ENCODE peak calls at places on chromosomes 6 and 20, in six cellular contexts. Y is effector memory CD4-positive, alpha-beta T cell; Z is lung; U is lower lobe of right lung; D is tibial artery; V is psoas muscle. S is an unnamed sample.

GRCh38 chr6:3363296-3364025 is 93.4 kb downstream of the SLC22A23 start:
- DNase-seq in Y (no peak), Z (peak), U (peak), D (no peak), V (no peak), S (no peak)

GRCh38 chr6:158718431-158719126 is 68.7 kb downstream of the SYTL3 start:
- DNase-seq in Y (no peak), Z (no peak), U (no peak), D (peak), V (no peak), S (peak)

GRCh38 chr20:54176610-54177009 is 2.8 kb upstream of the CYP24A1 start:
- DNase-seq in Y (no peak), Z (no peak), U (no peak), D (no peak), V (no peak), S (no peak)

GRCh38 chr6:157221049-157221816 is 102.1 kb downstream of the TMEM242 start:
- DNase-seq in Y (peak), Z (peak), U (peak), D (peak), V (peak), S (peak)

GRCh38 chr6:106546322-106547052 is 82.8 kb downstream of the RTN4IP1 start:
- DNase-seq in Y (no peak), Z (no peak), U (no peak), D (no peak), V (no peak), S (no peak)

GRCh38 chr6:93036835-93037234 is 382.5 kb downstream of the EPHA7 start:
- DNase-seq in Y (no peak), Z (no peak), U (no peak), D (no peak), V (no peak), S (no peak)

GRCh38 chr6:25582101-25582500 is 69.9 kb upstream of the SCGN start:
- DNase-seq in Y (no peak), Z (no peak), U (no peak), D (no peak), V (no peak), S (no peak)

GRCh38 chr20:37053230-37053950 is 42.4 kb downstream of the RBL1 start:
- DNase-seq in Y (no peak), Z (no peak), U (no peak), D (no peak), V (no peak), S (no peak)

GRCh38 chr6:112835078-112835477 is 487.9 kb downstream of the RFPL4B start:
- DNase-seq in Y (no peak), Z (no peak), U (no peak), D (no peak), V (no peak), S (no peak)

GRCh38 chr6:24273471-24273870 is 84.4 kb downstream of the DCDC2 start:
- DNase-seq in Y (no peak), Z (no peak), U (no peak), D (no peak), V (no peak), S (no peak)

GRCh38 chr20:4341804-4342560 is 326.6 kb upstream of the RNF24 start:
- DNase-seq in Y (no peak), Z (no peak), U (no peak), D (no peak), V (no peak), S (no peak)

GRCh38 chr20:50111120-50111828 is 1.7 kb downstream of the UBE2V1 start:
- DNase-seq in Y (no peak), Z (no peak), U (no peak), D (no peak), V (no peak), S (no peak)

GRCh38 chr6:2791124-2792050 is 26.2 kb downstream of the WRNIP1 start:
- DNase-seq in Y (no peak), Z (peak), U (peak), D (peak), V (peak), S (peak)

GRCh38 chr20:19588731-19589130 is 169.3 kb upstream of the RIN2 start:
- DNase-seq in Y (no peak), Z (no peak), U (no peak), D (no peak), V (no peak), S (no peak)

GRCh38 chr20:16699287-16699686 is 30.5 kb upstream of the SNRPB2 start:
- DNase-seq in Y (no peak), Z (no peak), U (no peak), D (no peak), V (no peak), S (no peak)

GRCh38 chr20:17803765-17804164 is 104.0 kb downstream of the BANF2 start:
- DNase-seq in Y (no peak), Z (no peak), U (no peak), D (peak), V (peak), S (no peak)

GRCh38 chr6:62103186-62103859 is 182.7 kb downstream of the KHDRBS2 start:
- DNase-seq in Y (no peak), Z (no peak), U (no peak), D (no peak), V (no peak), S (no peak)

GRCh38 chr6:15661815-15662245 is 998 bp downstream of the DTNBP1 start:
- DNase-seq in Y (no peak), Z (no peak), U (no peak), D (no peak), V (no peak), S (no peak)

GRCh38 chr20:4202441-4202840 is 187.1 kb upstream of the RNF24 start:
- DNase-seq in Y (no peak), Z (no peak), U (no peak), D (no peak), V (no peak), S (no peak)

GRCh38 chr20:40255368-40255767 is 433.7 kb downstream of the MAFB start:
- DNase-seq in Y (no peak), Z (no peak), U (no peak), D (no peak), V (no peak), S (no peak)

GRCh38 chr6:165766457-165766856 is 103.4 kb upstream of the PDE10A start:
- DNase-seq in Y (no peak), Z (no peak), U (no peak), D (no peak), V (no peak), S (no peak)

GRCh38 chr6:13814938-13815575 is 700 bp upstream of the MCUR1 start:
- DNase-seq in Y (no peak), Z (no peak), U (no peak), D (no peak), V (no peak), S (no peak)

GRCh38 chr6:138001750-138002349 is 105.4 kb downstream of the PERP start:
- DNase-seq in Y (peak), Z (peak), U (no peak), D (no peak), V (peak), S (no peak)

GRCh38 chr20:17624551-17625245 is 54.8 kb downstream of the DSTN start:
- DNase-seq in Y (no peak), Z (no peak), U (peak), D (peak), V (no peak), S (no peak)

GRCh38 chr6:21986703-21987102 is 310.1 kb downstream of the PRL start:
- DNase-seq in Y (no peak), Z (no peak), U (no peak), D (no peak), V (no peak), S (no peak)
- H3K27ac ChIP-seq in Y (no peak), Z (peak), U (peak), D (peak), V (peak), S (no peak)

GRCh38 chr20:45813006-45813340 is 529 bp downstream of the UBE2C start:
- DNase-seq in Y (no peak), Z (no peak), U (no peak), D (no peak), V (no peak), S (no peak)
- H3K27ac ChIP-seq in Y (no peak), Z (no peak), U (no peak), D (no peak), V (peak), S (no peak)

GRCh38 chr6:35184580-35185301 is 29.0 kb upstream of the SCUBE3 start:
- DNase-seq in Y (no peak), Z (no peak), U (no peak), D (no peak), V (no peak), S (no peak)

GRCh38 chr6:35185302-35185681 is 28.5 kb upstream of the SCUBE3 start:
- DNase-seq in Y (no peak), Z (peak), U (peak), D (peak), V (peak), S (no peak)

GRCh38 chr6:35188886-35189285 is 24.9 kb upstream of the SCUBE3 start:
- DNase-seq in Y (no peak), Z (no peak), U (no peak), D (no peak), V (no peak), S (no peak)

GRCh38 chr6:35185971-35186370 is 27.8 kb upstream of the SCUBE3 start:
- DNase-seq in Y (no peak), Z (no peak), U (no peak), D (no peak), V (no peak), S (no peak)

DNA sequence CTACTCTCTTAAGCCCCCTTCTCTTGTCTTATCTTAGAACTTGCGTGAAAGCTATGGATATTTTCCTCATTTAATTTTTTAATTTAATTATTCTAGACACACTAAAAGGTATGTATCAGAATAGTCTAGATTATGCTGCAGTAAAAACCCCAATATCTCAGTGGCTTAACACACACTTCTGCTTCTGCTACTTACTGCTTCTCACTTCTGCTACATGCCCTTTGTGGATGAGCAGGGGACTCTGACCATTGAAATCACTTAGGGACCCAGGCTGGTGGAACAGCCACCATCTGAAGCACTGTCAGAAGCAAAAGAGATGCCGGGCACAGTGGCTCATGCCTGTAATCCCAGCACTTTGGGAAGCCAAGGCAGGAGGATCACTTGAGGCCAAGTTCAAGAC is 27.2 kb upstream of the SCUBE3 start:
- DNase-seq in Y (no peak), Z (no peak), U (no peak), D (no peak), V (no peak), S (no peak)
- H3K27ac ChIP-seq in Y (no peak), Z (no peak), U (no peak), D (no peak), V (no peak), S (no peak)

DNA sequence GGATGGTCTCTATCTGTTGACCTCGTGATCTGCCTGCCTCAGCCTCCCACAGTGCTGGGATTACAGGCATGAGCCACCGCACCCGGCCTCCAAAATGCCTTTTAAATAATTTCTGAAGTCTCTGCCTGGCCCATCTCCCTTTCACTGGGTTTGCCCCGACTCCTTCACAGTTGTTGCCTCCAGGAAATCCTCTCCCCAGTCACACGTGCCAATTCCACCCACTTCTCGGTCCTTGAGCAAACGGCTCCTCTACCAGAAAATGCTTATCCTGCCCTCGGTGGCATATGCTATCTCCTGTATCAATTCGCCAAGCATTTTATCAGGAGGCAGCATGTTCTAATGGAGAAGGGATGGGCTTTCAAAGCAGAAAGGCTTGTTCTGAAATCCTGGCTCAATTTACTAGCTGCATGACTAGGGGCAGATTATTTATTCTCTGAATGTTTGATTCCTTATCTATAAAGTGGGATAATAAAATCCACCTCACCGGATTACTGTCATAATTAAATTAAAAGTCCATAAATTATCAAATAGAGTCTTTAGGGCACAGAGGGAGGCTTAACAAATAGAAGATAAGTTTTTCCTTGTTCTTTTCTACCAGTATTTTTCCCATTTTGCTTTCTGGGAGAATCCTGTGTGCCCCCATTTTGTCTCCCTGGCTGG is 66.3 kb downstream of the PPP1R3G start:
- DNase-seq in Y (no peak), Z (no peak), U (no peak), D (no peak), V (no peak), S (no peak)
- H3K27ac ChIP-seq in Y (no peak), Z (no peak), U (no peak), D (no peak), V (no peak), S (peak)

DNA sequence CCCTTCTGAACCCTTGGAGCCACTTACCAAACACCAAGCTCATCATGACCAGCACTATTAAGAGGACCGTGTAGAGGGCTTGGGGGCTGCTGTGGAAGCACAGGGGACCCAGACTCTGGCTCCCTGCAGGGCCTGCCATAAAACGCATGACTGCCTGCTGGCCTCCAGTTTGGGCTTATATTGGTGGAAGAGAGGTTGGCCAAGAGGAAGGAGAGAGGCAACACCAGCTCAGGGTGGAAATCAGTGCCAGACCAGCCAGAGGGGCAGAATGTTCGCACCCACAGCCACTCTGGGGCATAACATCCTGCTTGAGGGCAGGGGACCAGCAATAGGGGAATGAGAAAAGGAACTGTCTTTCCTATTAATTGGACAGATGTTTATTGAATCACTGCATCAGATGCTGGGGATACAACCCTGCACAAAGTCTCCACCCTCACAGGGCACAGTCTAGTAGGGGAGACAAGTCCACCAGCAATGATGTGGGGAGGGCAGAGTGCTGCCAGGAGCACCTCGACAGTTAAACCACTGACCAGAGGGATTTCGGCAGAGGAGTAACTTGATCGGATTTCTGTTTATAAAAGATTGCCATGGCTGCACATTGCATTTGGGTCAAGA is 534 bp downstream of the LY6G5C start:
- DNase-seq in Y (no peak), Z (no peak), U (no peak), D (no peak), V (no peak), S (no peak)
- H3K27ac ChIP-seq in Y (no peak), Z (peak), U (peak), D (peak), V (no peak), S (peak)

GRCh38 chr6:43927525-43928210 is 157.7 kb downstream of the VEGFA start:
- DNase-seq in Y (no peak), Z (no peak), U (peak), D (peak), V (no peak), S (no peak)

GRCh38 chr6:43929511-43929910 is 159.5 kb downstream of the VEGFA start:
- DNase-seq in Y (no peak), Z (no peak), U (peak), D (no peak), V (no peak), S (no peak)

GRCh38 chr6:43923376-43924221 is 153.6 kb downstream of the VEGFA start:
- DNase-seq in Y (no peak), Z (no peak), U (peak), D (peak), V (no peak), S (no peak)

GRCh38 chr6:43924222-43924702 is 154.3 kb downstream of the VEGFA start:
- DNase-seq in Y (no peak), Z (no peak), U (peak), D (peak), V (no peak), S (no peak)

GRCh38 chr6:43926644-43927524 is 156.9 kb downstream of the VEGFA start:
- DNase-seq in Y (no peak), Z (peak), U (peak), D (peak), V (no peak), S (no peak)
- H3K27ac ChIP-seq in Y (no peak), Z (no peak), U (no peak), D (no peak), V (no peak), S (no peak)

DNA sequence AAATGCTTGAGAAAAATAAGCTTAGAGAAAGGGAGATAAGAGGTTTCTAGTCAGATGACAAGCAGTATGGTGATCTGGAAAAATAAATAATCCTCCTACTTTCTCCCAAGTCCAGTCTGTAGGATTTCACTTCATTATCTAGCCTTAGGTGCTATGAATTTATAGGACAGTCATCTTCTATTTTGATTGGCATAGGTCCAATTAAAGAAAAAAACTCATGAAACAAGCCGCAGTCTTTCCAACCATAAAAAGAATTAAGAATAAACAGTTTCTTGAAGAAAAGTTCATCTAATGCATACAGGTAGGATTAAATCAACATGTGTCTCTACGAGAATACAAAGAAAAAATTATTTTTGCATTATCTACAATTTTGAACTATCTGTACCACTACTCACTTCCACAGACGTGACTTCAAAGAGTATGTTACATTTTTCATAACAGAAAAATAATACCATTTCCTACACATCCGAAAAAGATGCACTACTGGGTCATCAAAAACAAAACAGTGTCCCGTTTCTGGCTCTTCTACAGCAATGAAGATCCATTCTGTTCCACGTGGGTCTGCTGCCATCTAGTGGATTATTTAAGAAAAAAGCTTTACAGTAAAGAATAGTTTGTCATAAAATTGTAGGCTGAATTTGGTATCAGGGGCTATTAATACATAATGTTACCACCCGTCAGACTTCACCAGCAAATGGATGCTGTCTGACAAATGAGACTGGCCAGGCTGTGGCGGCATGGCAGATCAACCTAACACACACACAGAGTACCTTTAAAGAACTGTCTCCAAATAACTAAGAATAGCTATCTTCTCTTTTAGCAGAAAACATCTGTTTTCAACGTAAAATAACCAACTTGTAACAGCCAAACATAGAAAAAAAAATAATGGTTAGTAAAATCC is 28.9 kb downstream of the STX7 start:
- DNase-seq in Y (peak), Z (no peak), U (no peak), D (no peak), V (no peak), S (no peak)
- H3K27ac ChIP-seq in Y (no peak), Z (no peak), U (no peak), D (no peak), V (no peak), S (no peak)

S was measured in dorsolateral prefrontal cortex.